ENCODE peak calls at places on chromosomes 12 and 14, in five cellular contexts. V is kidney; J is activated CD4-positive, alpha-beta memory T cell treated with anti-CD3 and anti-CD28 coated beads for 36 hours; H is effector memory CD4-positive, alpha-beta T cell; R is astrocyte of the spinal cord. M is an unnamed sample.

GRCh38 chr14:106378191-106378590 is 851.8 kb downstream of the TMEM121 start:
- DNase-seq in V (no peak), J (peak; percentile 69), H (no peak), R (no peak), M (no peak)

GRCh38 chr14:63632932-63633514 is 8.6 kb downstream of the WDR89 start:
- DNase-seq in V (no peak), J (no peak), H (no peak), R (peak; percentile 23), M (no peak)

GRCh38 chr12:51898506-51898905 is 8.8 kb upstream of the ACVRL1 start:
- DNase-seq in V (no peak), J (no peak), H (no peak), R (no peak), M (no peak)

GRCh38 chr12:113154351-113154973 is 4.9 kb downstream of the CFAP73 start:
- DNase-seq in V (no peak), J (peak; percentile 35), H (no peak), R (no peak), M (no peak)

GRCh38 chr12:1204581-1205121 is 213.6 kb downstream of the ERC1 start:
- DNase-seq in V (no peak), J (no peak), H (no peak), R (peak; percentile 35), M (no peak)

GRCh38 chr14:64504310-64504896 is at the start of gene ZBTB1:
- DNase-seq in V (peak; percentile 97), J (peak; percentile 93), H (peak; percentile 76), R (peak; percentile 93), M (peak; percentile 97)

GRCh38 chr14:72254940-72255472 is 322.8 kb downstream of the RGS6 start:
- DNase-seq in V (no peak), J (no peak), H (no peak), R (no peak), M (no peak)

GRCh38 chr12:57242691-57243454 is 8.1 kb downstream of the STAC3 start:
- DNase-seq in V (peak; percentile 87), J (peak; percentile 80), H (peak; percentile 35), R (peak; percentile 47), M (peak; percentile 92)

GRCh38 chr14:80448267-80448666 is 237.0 kb upstream of the DIO2 start:
- DNase-seq in V (no peak), J (no peak), H (no peak), R (no peak), M (no peak)

GRCh38 chr14:54168489-54168888 is 211.9 kb upstream of the BMP4 start:
- DNase-seq in V (no peak), J (no peak), H (no peak), R (no peak), M (no peak)

GRCh38 chr12:14741153-14741552 is 44.8 kb upstream of the GUCY2C start:
- DNase-seq in V (no peak), J (no peak), H (no peak), R (no peak), M (no peak)

M was measured in chondrocyte.